ENCODE peak calls at places on chromosomes 16 and 17, in four cellular contexts. One of them, this sample, is unnamed. For H3K27me3, the result is how much of the 10 kb centered on the place peaks cover.

GRCh38 chr17:77581480-77581879 is 377.0 kb upstream of the TNRC6C start:
- DNase-seq in GM23248: peak
- DNase-seq in MM.1S: no peak
- DNase-seq in mesenchymal stem cell: peak
- DNase-seq in this sample: no peak

GRCh38 chr17:75566456-75567233 is 21.0 kb upstream of the MYO15B start:
- DNase-seq in GM23248: no peak
- DNase-seq in MM.1S: no peak
- DNase-seq in mesenchymal stem cell: no peak
- DNase-seq in this sample: no peak

GRCh38 chr17:35368086-35368824 is 5.2 kb downstream of the SLFN11 start:
- DNase-seq in GM23248: no peak
- DNase-seq in MM.1S: peak
- DNase-seq in mesenchymal stem cell: no peak
- DNase-seq in this sample: no peak

GRCh38 chr17:81095608-81095888 is 60.6 kb downstream of the BAIAP2 start:
- DNase-seq in GM23248: no peak
- DNase-seq in MM.1S: no peak
- DNase-seq in mesenchymal stem cell: no peak
- DNase-seq in this sample: no peak

GRCh38 chr17:1647802-1648581 is 1.7 kb downstream of the RILP start:
- DNase-seq in GM23248: peak
- DNase-seq in MM.1S: no peak
- DNase-seq in mesenchymal stem cell: no peak
- DNase-seq in this sample: no peak

GRCh38 chr16:69476920-69477418 is 52.5 kb downstream of the CYB5B start:
- DNase-seq in GM23248: peak
- DNase-seq in MM.1S: no peak
- DNase-seq in mesenchymal stem cell: peak
- DNase-seq in this sample: peak

GRCh38 chr16:54052271-54052670 is 234.3 kb downstream of the IRX3 start:
- DNase-seq in GM23248: no peak
- DNase-seq in MM.1S: no peak
- DNase-seq in mesenchymal stem cell: no peak
- DNase-seq in this sample: no peak

GRCh38 chr17:36829676-36830075 is 107.6 kb upstream of the LHX1 start:
- DNase-seq in GM23248: no peak
- DNase-seq in MM.1S: no peak
- DNase-seq in mesenchymal stem cell: no peak
- DNase-seq in this sample: no peak

GRCh38 chr16:52114414-52114813 is 432.5 kb downstream of the TOX3 start:
- DNase-seq in GM23248: no peak
- DNase-seq in MM.1S: no peak
- DNase-seq in mesenchymal stem cell: no peak
- DNase-seq in this sample: no peak

GRCh38 chr16:51553910-51554309 is 402.8 kb upstream of the SALL1 start:
- DNase-seq in GM23248: no peak
- DNase-seq in MM.1S: no peak
- DNase-seq in mesenchymal stem cell: peak
- DNase-seq in this sample: no peak

GRCh38 chr17:78132086-78132676 is 1.6 kb downstream of the TMC8 start:
- DNase-seq in GM23248: no peak
- DNase-seq in MM.1S: peak
- DNase-seq in mesenchymal stem cell: no peak
- DNase-seq in this sample: no peak

GRCh38 chr17:29089601-29090044 is 46.7 kb downstream of the PIPOX start:
- DNase-seq in GM23248: no peak
- DNase-seq in MM.1S: no peak
- DNase-seq in mesenchymal stem cell: no peak
- DNase-seq in this sample: no peak

GRCh38 chr16:85759631-85760419 is 8.9 kb upstream of the C16orf74 start:
- DNase-seq in GM23248: peak
- DNase-seq in MM.1S: no peak
- DNase-seq in mesenchymal stem cell: no peak
- DNase-seq in this sample: peak

GRCh38 chr17:4715071-4715749 is 4.8 kb downstream of the ARRB2 start:
- DNase-seq in GM23248: no peak
- DNase-seq in MM.1S: no peak
- DNase-seq in mesenchymal stem cell: no peak
- DNase-seq in this sample: no peak

GRCh38 chr16:7861891-7862585 is 529.4 kb downstream of the RBFOX1 start:
- DNase-seq in GM23248: no peak
- DNase-seq in MM.1S: no peak
- DNase-seq in mesenchymal stem cell: no peak
- DNase-seq in this sample: no peak

GRCh38 chr17:31724619-31725018 is 134.4 kb downstream of the COPRS start:
- DNase-seq in GM23248: no peak
- DNase-seq in MM.1S: no peak
- DNase-seq in mesenchymal stem cell: peak
- DNase-seq in this sample: no peak

GRCh38 chr17:76789235-76789788 is 51.4 kb downstream of the MFSD11 start:
- DNase-seq in GM23248: no peak
- DNase-seq in MM.1S: no peak
- DNase-seq in mesenchymal stem cell: no peak
- DNase-seq in this sample: peak

GRCh38 chr16:29107299-29107698 is 122.4 kb downstream of the LAT start:
- DNase-seq in GM23248: no peak
- DNase-seq in MM.1S: no peak
- DNase-seq in mesenchymal stem cell: no peak
- DNase-seq in this sample: no peak

GRCh38 chr17:78629436-78629995 is 52.3 kb upstream of the DNAH17 start:
- DNase-seq in GM23248: no peak
- DNase-seq in MM.1S: no peak
- DNase-seq in mesenchymal stem cell: no peak
- DNase-seq in this sample: no peak

GRCh38 chr16:85569615-85570212 is 43.4 kb upstream of the GSE1 start:
- DNase-seq in GM23248: peak
- DNase-seq in MM.1S: peak
- DNase-seq in mesenchymal stem cell: peak
- DNase-seq in this sample: no peak

GRCh38 chr17:77556408-77557068 is 402.0 kb upstream of the TNRC6C start:
- DNase-seq in GM23248: no peak
- DNase-seq in MM.1S: no peak
- DNase-seq in mesenchymal stem cell: no peak
- DNase-seq in this sample: no peak

GRCh38 chr17:2563061-2563460 is 30.4 kb upstream of the PAFAH1B1 start:
- DNase-seq in GM23248: no peak
- DNase-seq in MM.1S: no peak
- DNase-seq in mesenchymal stem cell: no peak
- DNase-seq in this sample: no peak

GRCh38 chr16:57873218-57873617 is 70.9 kb upstream of the KIFC3 start:
- DNase-seq in GM23248: no peak
- DNase-seq in MM.1S: no peak
- DNase-seq in mesenchymal stem cell: no peak
- DNase-seq in this sample: no peak

GRCh38 chr16:59148756-59149155 is 414.6 kb upstream of the GOT2 start:
- DNase-seq in GM23248: no peak
- DNase-seq in MM.1S: no peak
- DNase-seq in mesenchymal stem cell: no peak
- DNase-seq in this sample: no peak

GRCh38 chr17:48725005-48725293 is 2.0 kb downstream of the PRAC2 start:
- DNase-seq in GM23248: peak
- DNase-seq in MM.1S: no peak
- DNase-seq in mesenchymal stem cell: peak
- DNase-seq in this sample: peak
- H3K4me3 ChIP-seq in GM23248: peak
- H3K4me3 ChIP-seq in MM.1S: peak
- H3K4me3 ChIP-seq in mesenchymal stem cell: no peak
- H3K4me3 ChIP-seq in this sample: no peak

DNA sequence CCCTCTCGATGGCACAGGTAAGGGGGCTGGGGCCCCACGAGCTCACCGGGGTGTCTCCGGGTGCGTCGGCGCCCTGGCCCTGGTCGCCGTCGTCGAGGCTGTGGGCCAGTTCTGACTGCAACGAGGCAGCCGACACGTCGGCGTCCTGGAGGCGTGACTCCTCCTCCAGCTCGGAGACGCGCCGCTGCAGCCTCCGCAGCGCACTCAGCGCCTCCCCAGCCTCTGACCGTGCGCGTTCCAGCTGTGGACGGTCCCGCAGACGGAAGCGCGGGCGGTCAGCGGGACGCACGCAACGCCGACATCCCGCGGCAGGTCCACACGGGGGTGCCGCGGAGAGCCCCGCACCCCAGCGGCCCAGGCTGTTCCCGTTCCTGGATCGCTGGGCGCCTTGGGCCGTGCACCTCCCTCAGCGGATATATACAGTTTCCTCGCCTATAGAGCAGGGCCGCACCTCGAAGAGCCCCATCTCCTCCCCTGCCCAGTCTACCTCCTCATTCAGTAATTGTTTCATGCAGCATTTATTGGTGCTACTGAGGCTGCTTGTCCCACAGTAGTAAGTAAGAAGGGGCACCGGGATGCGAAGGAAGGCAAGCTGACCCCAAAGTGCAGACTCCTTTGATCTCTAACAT is 5.8 kb downstream of the THOC6 start:
- DNase-seq in GM23248: peak
- DNase-seq in MM.1S: no peak
- DNase-seq in mesenchymal stem cell: no peak
- DNase-seq in this sample: no peak
- H3K27me3 ChIP-seq in GM23248: under half
- H3K27me3 ChIP-seq in MM.1S: half or more
- H3K27me3 ChIP-seq in mesenchymal stem cell: half or more
- H3K27me3 ChIP-seq in this sample: under half

GRCh38 chr17:17042851-17043667 is 802 bp downstream of the MPRIP start:
- DNase-seq in GM23248: peak
- DNase-seq in MM.1S: peak
- DNase-seq in mesenchymal stem cell: peak
- DNase-seq in this sample: peak

GRCh38 chr17:17042381-17042736 is at the start of gene MPRIP:
- DNase-seq in GM23248: no peak
- DNase-seq in MM.1S: no peak
- DNase-seq in mesenchymal stem cell: no peak
- DNase-seq in this sample: no peak

GRCh38 chr17:17043668-17044226 is 1.5 kb downstream of the MPRIP start:
- DNase-seq in GM23248: peak
- DNase-seq in MM.1S: peak
- DNase-seq in mesenchymal stem cell: peak
- DNase-seq in this sample: peak

GRCh38 chr17:17048106-17048505 is 5.8 kb downstream of the MPRIP start:
- DNase-seq in GM23248: no peak
- DNase-seq in MM.1S: no peak
- DNase-seq in mesenchymal stem cell: no peak
- DNase-seq in this sample: peak

DNA sequence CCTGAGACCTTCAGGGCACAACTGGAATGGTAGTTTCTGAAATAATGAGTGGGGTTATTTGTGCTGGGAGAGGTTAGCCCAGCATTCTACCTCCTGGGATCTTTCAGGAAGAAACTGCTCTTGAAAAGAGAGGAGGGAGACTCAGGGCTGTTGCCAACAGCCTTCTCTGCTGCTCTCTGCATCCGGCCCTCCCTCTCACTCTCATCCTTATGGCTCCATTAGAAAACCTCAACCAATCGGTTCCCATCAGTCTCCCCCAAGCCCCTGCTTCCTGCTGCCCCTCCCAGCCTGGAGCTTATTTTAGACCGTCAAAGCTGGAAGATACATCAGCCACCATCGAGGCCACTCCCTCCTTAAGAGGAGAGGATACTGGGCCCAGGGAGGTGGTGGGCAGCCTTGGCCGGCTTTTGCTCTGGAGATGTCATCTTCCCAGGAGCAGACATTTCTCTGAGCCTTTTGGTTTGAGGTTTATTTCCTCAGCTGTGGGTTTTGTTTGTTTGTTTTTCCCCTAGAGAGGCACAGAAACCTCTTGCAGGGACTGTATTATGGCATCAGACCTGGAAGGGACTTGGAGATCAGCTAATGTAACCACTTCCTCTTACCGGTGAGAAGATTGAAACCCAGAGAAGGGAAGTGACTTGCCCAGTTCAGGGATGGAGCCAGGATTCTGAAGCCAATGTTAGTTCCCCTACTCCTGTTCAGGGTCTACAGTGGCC is 2.7 kb downstream of the MPRIP start:
- DNase-seq in GM23248: peak
- DNase-seq in MM.1S: peak
- DNase-seq in mesenchymal stem cell: peak
- DNase-seq in this sample: no peak
- H3K4me3 ChIP-seq in GM23248: peak
- H3K4me3 ChIP-seq in MM.1S: peak
- H3K4me3 ChIP-seq in mesenchymal stem cell: no peak
- H3K4me3 ChIP-seq in this sample: no peak

DNA sequence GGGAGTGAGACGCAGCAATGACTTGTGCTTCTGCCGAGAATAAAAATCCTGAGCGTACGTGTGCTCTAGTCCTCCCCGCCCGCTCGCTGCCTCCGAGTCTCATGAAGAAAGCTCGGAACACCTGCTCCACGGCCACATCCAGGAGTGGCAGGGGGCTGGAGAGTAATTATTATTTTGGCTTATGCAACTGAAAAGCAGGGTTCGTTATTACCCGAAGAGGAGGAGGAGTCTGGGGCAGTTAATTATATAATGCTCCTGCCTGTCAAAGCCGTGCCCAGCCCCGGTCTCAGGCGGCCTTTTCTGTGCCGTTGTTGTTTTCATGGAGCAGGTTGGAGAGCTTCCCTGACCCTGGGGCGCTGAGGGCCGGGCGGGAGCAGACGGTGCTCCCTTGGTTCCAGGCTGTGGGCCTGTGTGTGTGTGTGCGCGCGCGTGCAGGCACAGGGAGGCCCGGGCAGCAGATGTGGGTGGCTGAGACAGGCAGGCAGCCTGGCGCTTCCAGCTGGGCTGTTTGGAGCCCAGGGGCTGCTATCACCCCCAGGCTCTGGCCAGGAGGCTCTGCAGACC is 2.3 kb downstream of the JPH3 start:
- DNase-seq in GM23248: no peak
- DNase-seq in MM.1S: no peak
- DNase-seq in mesenchymal stem cell: no peak
- DNase-seq in this sample: no peak
- H3K27me3 ChIP-seq in GM23248: half or more
- H3K27me3 ChIP-seq in MM.1S: under half
- H3K27me3 ChIP-seq in mesenchymal stem cell: half or more
- H3K27me3 ChIP-seq in this sample: under half

GRCh38 chr16:83969771-83970429 is 1.9 kb downstream of the NECAB2 start:
- DNase-seq in GM23248: no peak
- DNase-seq in MM.1S: no peak
- DNase-seq in mesenchymal stem cell: no peak
- DNase-seq in this sample: no peak

GRCh38 chr16:83967838-83968482 is at the start of gene NECAB2:
- DNase-seq in GM23248: peak
- DNase-seq in MM.1S: no peak
- DNase-seq in mesenchymal stem cell: peak
- DNase-seq in this sample: peak

GRCh38 chr16:83968891-83969672 is 1.0 kb downstream of the NECAB2 start:
- DNase-seq in GM23248: no peak
- DNase-seq in MM.1S: no peak
- DNase-seq in mesenchymal stem cell: no peak
- DNase-seq in this sample: no peak

GRCh38 chr16:83967091-83967490 is 953 bp upstream of the NECAB2 start:
- DNase-seq in GM23248: no peak
- DNase-seq in MM.1S: no peak
- DNase-seq in mesenchymal stem cell: no peak
- DNase-seq in this sample: no peak

GRCh38 chr16:83968483-83968865 is 430 bp downstream of the NECAB2 start:
- DNase-seq in GM23248: peak
- DNase-seq in MM.1S: no peak
- DNase-seq in mesenchymal stem cell: no peak
- DNase-seq in this sample: no peak
- H3K4me3 ChIP-seq in GM23248: no peak
- H3K4me3 ChIP-seq in MM.1S: no peak
- H3K4me3 ChIP-seq in mesenchymal stem cell: no peak
- H3K4me3 ChIP-seq in this sample: peak

GRCh38 chr16:22007509-22008214 is at the start of gene MOSMO:
- DNase-seq in GM23248: peak
- DNase-seq in MM.1S: peak
- DNase-seq in mesenchymal stem cell: peak
- DNase-seq in this sample: peak
- H3K27me3 ChIP-seq in GM23248: under half
- H3K27me3 ChIP-seq in MM.1S: under half
- H3K27me3 ChIP-seq in mesenchymal stem cell: under half
- H3K27me3 ChIP-seq in this sample: under half